ENCODE peak calls at places on chromosomes 1 and 21, in four cellular contexts. One of them, this sample, is unnamed. For H3K4me1, the result is how much of the 10 kb centered on the place peaks cover.

GRCh38 chr1:91731815-91732214 is 154.1 kb downstream of the TGFBR3 start:
- DNase-seq in H1: no peak
- DNase-seq in GM12878: no peak
- DNase-seq in HepG2: no peak
- DNase-seq in this sample: no peak

GRCh38 chr1:9442266-9442846 is 96.9 kb upstream of the SLC25A33 start:
- DNase-seq in H1: no peak
- DNase-seq in GM12878: no peak
- DNase-seq in HepG2: peak
- DNase-seq in this sample: no peak

GRCh38 chr1:224502459-224503160 is 68.0 kb upstream of the WDR26 start:
- DNase-seq in H1: no peak
- DNase-seq in GM12878: no peak
- DNase-seq in HepG2: no peak
- DNase-seq in this sample: peak

GRCh38 chr1:3461238-3461933 is 6.9 kb downstream of the ARHGEF16 start:
- DNase-seq in H1: no peak
- DNase-seq in GM12878: no peak
- DNase-seq in HepG2: no peak
- DNase-seq in this sample: no peak

GRCh38 chr1:56584910-56585528 is 5.7 kb upstream of the PLPP3 start:
- DNase-seq in H1: no peak
- DNase-seq in GM12878: no peak
- DNase-seq in HepG2: peak
- DNase-seq in this sample: no peak

GRCh38 chr1:207004931-207005830 is 27.4 kb downstream of the C1orf116 start:
- DNase-seq in H1: peak
- DNase-seq in GM12878: peak
- DNase-seq in HepG2: peak
- DNase-seq in this sample: peak

GRCh38 chr1:77504986-77505385 is 177.5 kb downstream of the ZZZ3 start:
- DNase-seq in H1: no peak
- DNase-seq in GM12878: no peak
- DNase-seq in HepG2: no peak
- DNase-seq in this sample: no peak

GRCh38 chr1:115717541-115717940 is 51.0 kb downstream of the CASQ2 start:
- DNase-seq in H1: peak
- DNase-seq in GM12878: no peak
- DNase-seq in HepG2: peak
- DNase-seq in this sample: peak

DNA sequence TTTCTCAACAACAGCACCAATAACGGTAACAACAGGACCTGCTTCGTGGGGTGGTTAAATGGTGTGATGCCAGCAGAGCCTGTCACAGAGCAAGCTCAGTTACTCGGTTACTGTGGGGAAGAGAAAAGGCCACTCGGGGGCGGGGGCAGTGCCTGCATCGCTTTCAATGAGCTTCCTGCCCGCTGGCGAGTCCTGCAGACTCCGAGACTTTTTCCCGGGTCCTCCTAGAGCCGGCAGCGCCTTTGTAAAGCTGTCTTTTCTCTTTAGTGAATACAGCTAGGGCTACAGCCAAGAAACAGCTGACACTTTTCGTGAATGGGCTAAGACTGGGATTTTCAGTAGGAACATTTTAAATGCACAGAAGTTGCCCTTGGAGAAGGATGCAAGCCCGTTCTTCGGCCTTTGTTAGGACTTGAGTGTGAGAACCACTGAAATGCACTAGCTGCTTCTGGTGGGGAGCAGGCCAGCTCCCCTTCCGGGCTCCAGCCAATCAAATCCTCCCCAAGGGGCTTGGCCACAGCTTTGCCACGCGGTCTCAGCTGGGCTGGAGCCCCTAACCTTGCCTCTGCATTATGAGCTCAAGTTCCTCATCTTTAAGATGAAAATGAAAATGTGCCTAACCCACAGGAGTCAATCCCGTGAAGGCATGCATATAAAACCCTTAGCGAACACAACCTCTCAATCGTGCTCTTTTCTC is 23.4 kb upstream of the EFHD2 start:
- DNase-seq in H1: peak
- DNase-seq in GM12878: no peak
- DNase-seq in HepG2: no peak
- DNase-seq in this sample: no peak
- TF ChIP-seq SUZ12 in H1: no peak
- TF ChIP-seq SUZ12 in GM12878: no peak
- TF ChIP-seq SUZ12 in HepG2: no peak
- TF ChIP-seq SUZ12 in this sample: no peak

GRCh38 chr1:243549791-243550190 is 293.9 kb downstream of the SDCCAG8 start:
- DNase-seq in H1: no peak
- DNase-seq in GM12878: no peak
- DNase-seq in HepG2: no peak
- DNase-seq in this sample: no peak

GRCh38 chr1:243550276-243550675 is 294.4 kb downstream of the SDCCAG8 start:
- DNase-seq in H1: no peak
- DNase-seq in GM12878: no peak
- DNase-seq in HepG2: no peak
- DNase-seq in this sample: no peak

GRCh38 chr1:243548516-243548915 is 292.7 kb downstream of the SDCCAG8 start:
- DNase-seq in H1: no peak
- DNase-seq in GM12878: no peak
- DNase-seq in HepG2: no peak
- DNase-seq in this sample: no peak

GRCh38 chr1:243547906-243548305 is 292.1 kb downstream of the SDCCAG8 start:
- DNase-seq in H1: no peak
- DNase-seq in GM12878: no peak
- DNase-seq in HepG2: no peak
- DNase-seq in this sample: no peak

DNA sequence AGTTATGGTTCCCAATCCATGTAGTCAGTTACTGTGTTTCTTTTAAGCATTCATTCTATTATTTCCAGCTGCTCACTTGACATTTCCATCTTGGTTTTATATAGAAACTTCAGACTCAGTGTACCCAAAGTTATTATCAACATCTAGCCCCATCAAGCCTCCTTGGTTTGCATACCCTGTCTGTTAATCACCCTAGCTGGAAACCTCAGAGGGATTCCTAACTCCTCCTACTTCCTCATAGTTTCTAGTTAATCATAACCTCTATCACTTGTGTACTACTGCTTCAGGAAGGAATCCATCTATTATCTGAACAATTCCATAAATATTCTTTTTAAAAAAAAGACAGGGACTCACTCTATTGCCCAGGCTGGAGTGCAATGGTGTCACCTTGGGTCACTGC is 293.3 kb downstream of the SDCCAG8 start:
- DNase-seq in H1: no peak
- DNase-seq in GM12878: no peak
- DNase-seq in HepG2: no peak
- DNase-seq in this sample: no peak
- H3K4me1 ChIP-seq in H1: under half
- H3K4me1 ChIP-seq in GM12878: under half
- H3K4me1 ChIP-seq in HepG2: under half
- H3K4me1 ChIP-seq in this sample: under half

GRCh38 chr1:1398677-1399186 is 403 bp downstream of the CCNL2 start:
- DNase-seq in H1: no peak
- DNase-seq in GM12878: no peak
- DNase-seq in HepG2: no peak
- DNase-seq in this sample: no peak
- TF ChIP-seq YY1 in H1: no peak
- TF ChIP-seq YY1 in GM12878: no peak
- TF ChIP-seq YY1 in HepG2: no peak
- TF ChIP-seq YY1 in this sample: no peak

DNA sequence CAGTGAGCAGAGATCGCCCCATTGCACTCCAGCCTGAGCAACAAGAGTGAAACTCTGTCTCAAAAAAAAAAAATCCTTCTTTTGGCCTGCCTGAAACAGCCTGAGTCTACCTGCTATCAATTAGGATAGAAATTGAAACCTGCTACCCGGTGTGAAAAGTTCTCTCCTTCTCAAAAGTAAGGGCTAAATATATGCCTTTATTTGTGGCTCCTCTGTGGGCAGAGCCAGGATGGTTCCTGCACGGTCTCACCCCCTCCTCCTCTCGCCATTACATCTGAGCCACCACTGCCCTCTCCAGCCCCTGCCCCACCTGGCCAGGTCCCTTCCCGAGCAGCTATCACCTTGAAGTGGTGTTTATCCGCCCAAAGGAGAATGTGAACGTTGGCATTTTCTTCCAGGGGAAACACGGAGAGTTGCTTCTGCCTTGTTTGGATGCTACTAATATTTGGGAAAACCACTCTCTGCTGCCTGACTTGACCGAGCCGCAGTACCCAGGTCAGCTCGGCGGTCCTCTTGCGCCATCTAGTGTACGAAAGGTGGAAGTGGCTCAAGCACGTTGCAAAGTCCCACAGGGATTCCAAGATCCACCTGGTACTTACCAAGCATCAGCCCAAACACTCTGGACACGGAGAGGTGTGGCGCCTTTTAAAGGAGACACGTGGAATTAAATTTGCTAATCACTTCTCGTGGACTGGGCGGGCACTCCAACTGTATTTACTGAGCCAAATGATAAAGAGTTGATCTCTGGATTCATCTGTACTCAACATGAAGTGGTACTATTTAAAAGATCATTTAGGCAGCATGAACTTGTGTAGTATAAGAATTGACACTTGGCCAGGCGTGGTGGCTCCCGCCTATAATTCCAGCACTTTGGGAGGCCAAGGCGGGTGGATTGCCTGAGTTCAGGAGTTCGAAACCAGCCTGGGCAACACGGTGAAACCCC is 31.9 kb downstream of the SETD4 start:
- DNase-seq in H1: peak
- DNase-seq in GM12878: peak
- DNase-seq in HepG2: peak
- DNase-seq in this sample: peak
- TF ChIP-seq SUZ12 in H1: no peak
- TF ChIP-seq SUZ12 in GM12878: no peak
- TF ChIP-seq SUZ12 in HepG2: no peak
- TF ChIP-seq SUZ12 in this sample: no peak

DNA sequence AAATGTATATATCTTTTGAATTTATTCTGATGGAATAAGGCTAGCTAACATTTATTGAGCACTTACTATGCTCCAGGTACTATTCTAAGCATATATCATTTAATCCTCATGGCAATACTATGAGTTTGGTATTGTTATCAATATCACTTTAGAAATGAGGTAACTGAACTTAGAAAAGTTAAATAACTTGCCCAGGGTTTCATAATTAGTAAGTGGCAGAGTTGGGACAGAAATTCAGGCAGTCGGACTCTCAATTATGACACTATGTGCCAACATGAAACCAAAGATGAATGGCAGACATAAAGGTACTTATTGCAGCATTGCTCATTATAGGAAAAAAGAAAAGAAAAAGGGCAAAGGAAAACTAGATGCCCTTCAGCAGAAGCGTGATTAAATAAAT is 48.2 kb downstream of the RAB3GAP2 start:
- DNase-seq in H1: no peak
- DNase-seq in GM12878: no peak
- DNase-seq in HepG2: no peak
- DNase-seq in this sample: no peak
- H3K4me1 ChIP-seq in H1: under half
- H3K4me1 ChIP-seq in GM12878: under half
- H3K4me1 ChIP-seq in HepG2: under half
- H3K4me1 ChIP-seq in this sample: under half

DNA sequence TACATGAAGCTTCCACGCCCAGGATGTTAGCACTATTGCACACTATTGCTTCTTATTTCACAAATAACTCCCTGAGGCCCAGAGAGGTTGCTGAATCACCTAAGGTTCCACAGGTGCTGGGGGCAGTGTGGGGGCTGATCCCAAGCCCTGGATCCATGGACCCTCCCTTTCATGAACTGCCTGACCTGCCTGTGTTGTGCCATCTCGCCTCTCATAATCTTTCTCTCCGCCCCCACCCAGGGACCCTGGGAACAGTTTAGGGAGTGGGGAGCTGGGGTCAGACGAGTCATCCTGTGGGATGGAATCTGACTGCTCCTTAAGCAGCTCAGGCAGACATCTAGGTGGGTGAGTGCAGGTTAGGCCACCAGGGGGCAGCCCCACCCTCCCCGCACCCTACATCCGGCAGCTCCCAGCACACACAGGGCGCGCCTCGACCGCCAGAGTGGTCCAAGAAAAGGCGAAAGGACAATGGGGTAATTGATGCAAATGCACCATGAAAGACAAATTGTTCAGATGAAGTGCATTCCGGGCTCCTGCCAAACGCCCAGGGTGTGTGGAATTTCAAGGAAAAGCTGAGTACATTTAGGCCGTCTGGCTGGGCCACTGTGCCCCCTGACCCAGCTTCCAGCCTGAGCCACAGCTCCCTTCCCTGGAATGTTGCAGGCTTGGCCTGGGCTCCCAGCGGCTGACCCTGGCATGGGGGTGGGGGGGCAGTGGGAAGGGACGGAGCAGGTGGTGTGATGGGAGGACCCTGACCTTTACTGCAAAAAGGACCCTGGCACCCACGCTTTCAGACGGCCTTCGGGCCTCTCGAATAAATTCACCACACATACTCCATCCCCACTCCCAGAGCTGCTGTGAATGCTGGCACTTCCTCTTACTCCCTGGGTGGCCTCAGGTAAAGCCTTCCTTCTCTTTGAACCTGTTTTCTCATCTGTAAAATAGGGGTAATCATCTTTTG is 20.8 kb downstream of the PHLDA3 start:
- DNase-seq in H1: peak
- DNase-seq in GM12878: no peak
- DNase-seq in HepG2: peak
- DNase-seq in this sample: peak
- TF ChIP-seq YY1 in H1: no peak
- TF ChIP-seq YY1 in GM12878: peak
- TF ChIP-seq YY1 in HepG2: no peak
- TF ChIP-seq YY1 in this sample: no peak

GRCh38 chr1:62426238-62426637 is 10.6 kb upstream of the USP1 start:
- DNase-seq in H1: no peak
- DNase-seq in GM12878: no peak
- DNase-seq in HepG2: no peak
- DNase-seq in this sample: no peak

GRCh38 chr1:62425041-62425440 is 11.8 kb upstream of the USP1 start:
- DNase-seq in H1: no peak
- DNase-seq in GM12878: no peak
- DNase-seq in HepG2: peak
- DNase-seq in this sample: no peak

GRCh38 chr1:62423580-62424242 is 13.1 kb upstream of the USP1 start:
- DNase-seq in H1: no peak
- DNase-seq in GM12878: no peak
- DNase-seq in HepG2: peak
- DNase-seq in this sample: no peak

GRCh38 chr1:62426794-62427193 is 10.1 kb upstream of the USP1 start:
- DNase-seq in H1: no peak
- DNase-seq in GM12878: no peak
- DNase-seq in HepG2: no peak
- DNase-seq in this sample: no peak

DNA sequence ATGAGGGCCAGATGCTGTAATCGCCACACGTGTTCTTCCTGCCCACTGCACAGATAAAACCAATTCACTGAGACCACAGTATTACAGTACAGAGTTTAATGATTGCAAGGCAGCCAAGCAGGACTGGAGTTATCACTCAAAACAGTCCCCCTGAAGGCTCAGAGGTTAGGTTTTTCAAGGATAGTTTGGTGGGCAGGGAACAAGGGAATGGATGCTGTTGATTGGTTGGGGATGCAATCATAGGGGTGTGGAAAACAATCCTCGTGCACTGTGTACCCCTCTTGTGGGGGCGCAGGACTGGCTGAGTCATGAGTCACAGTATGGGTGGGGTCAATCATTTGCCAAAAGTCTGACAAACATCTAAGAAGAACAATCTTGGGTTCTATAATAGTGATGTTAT is 12.4 kb upstream of the USP1 start:
- DNase-seq in H1: no peak
- DNase-seq in GM12878: no peak
- DNase-seq in HepG2: peak
- DNase-seq in this sample: no peak
- TF ChIP-seq SUZ12 in H1: no peak
- TF ChIP-seq SUZ12 in GM12878: no peak
- TF ChIP-seq SUZ12 in HepG2: no peak
- TF ChIP-seq SUZ12 in this sample: no peak